ENCODE peak calls at places on chromosomes 5 and 9, in eight cellular contexts. D is heart left ventricle; Q is CD8-positive, alpha-beta memory T cell; X is colonic mucosa; G is mucosa of descending colon; J is epithelial cell of esophagus; P is psoas muscle; I is left ventricle myocardium inferior. E is an unnamed sample.

GRCh38 chr5:143572270-143572669 is 168.8 kb upstream of the NR3C1 start:
- DNase-seq in D (no peak), Q (no peak), X (no peak), G (no peak), J (no peak), P (no peak), I (no peak), E (no peak)

GRCh38 chr9:105385372-105385985 is 62.4 kb upstream of the FSD1L start:
- DNase-seq in D (no peak), Q (peak; percentile 40), X (no peak), G (no peak), J (no peak), P (peak; percentile 16), I (peak; percentile 20), E (no peak)

GRCh38 chr5:133539818-133540217 is 72.5 kb downstream of the FSTL4 start:
- DNase-seq in D (no peak), Q (no peak), X (no peak), G (no peak), J (no peak), P (no peak), I (no peak), E (no peak)

GRCh38 chr9:34072868-34073590 is 24.3 kb upstream of the UBAP2 start:
- DNase-seq in D (no peak), Q (no peak), X (peak; percentile 63), G (peak; percentile 33), J (peak; percentile 96), P (no peak), I (no peak), E (peak; percentile 90)

GRCh38 chr5:122942164-122942914 is 94.2 kb downstream of the PPIC start:
- DNase-seq in D (no peak), Q (no peak), X (no peak), G (no peak), J (peak; percentile 10), P (no peak), I (no peak), E (no peak)

GRCh38 chr5:68187268-68188055 is 28.1 kb upstream of the PIK3R1 start:
- DNase-seq in D (peak; percentile 70), Q (no peak), X (peak; percentile 47), G (no peak), J (no peak), P (peak; percentile 30), I (peak; percentile 23), E (peak; percentile 47)

GRCh38 chr5:78824826-78825225 is 160.3 kb downstream of the ARSB start:
- DNase-seq in D (no peak), Q (no peak), X (no peak), G (no peak), J (no peak), P (no peak), I (no peak), E (no peak)

GRCh38 chr5:72623936-72624335 is 116.7 kb upstream of the ZNF366 start:
- DNase-seq in D (no peak), Q (no peak), X (no peak), G (no peak), J (no peak), P (no peak), I (no peak), E (no peak)

GRCh38 chr9:120474579-120475243 is 105.3 kb downstream of the CDK5RAP2 start:
- DNase-seq in D (no peak), Q (no peak), X (no peak), G (no peak), J (peak; percentile 67), P (no peak), I (no peak), E (no peak)

GRCh38 chr5:78182838-78183237 is 111.7 kb downstream of the AP3B1 start:
- DNase-seq in D (no peak), Q (no peak), X (peak; percentile 34), G (peak; percentile 53), J (peak; percentile 72), P (no peak), I (no peak), E (peak; percentile 4)

GRCh38 chr9:131459056-131459455 is 43.7 kb upstream of the POMT1 start:
- DNase-seq in D (no peak), Q (no peak), X (no peak), G (no peak), J (no peak), P (no peak), I (no peak), E (no peak)

GRCh38 chr9:107284636-107285035 is 1.6 kb downstream of the RAD23B start:
- DNase-seq in D (no peak), Q (no peak), X (no peak), G (no peak), J (no peak), P (no peak), I (no peak), E (no peak)

GRCh38 chr5:57037355-57037754 is 85.4 kb upstream of the MIER3 start:
- DNase-seq in D (no peak), Q (no peak), X (no peak), G (no peak), J (no peak), P (no peak), I (no peak), E (no peak)

GRCh38 chr5:149651686-149652085 is 70.4 kb downstream of the ARHGEF37 start:
- DNase-seq in D (no peak), Q (no peak), X (no peak), G (no peak), J (no peak), P (no peak), I (no peak), E (no peak)

GRCh38 chr9:70218767-70219166 is 40.0 kb upstream of the SMC5 start:
- DNase-seq in D (no peak), Q (no peak), X (no peak), G (no peak), J (peak; percentile 27), P (no peak), I (no peak), E (no peak)

GRCh38 chr9:71748280-71748743 is 20.0 kb downstream of the CEMIP2 start:
- DNase-seq in D (no peak), Q (no peak), X (no peak), G (no peak), J (no peak), P (no peak), I (no peak), E (no peak)

GRCh38 chr5:135013445-135013844 is 20.6 kb downstream of the PITX1 start:
- DNase-seq in D (peak; percentile 21), Q (no peak), X (no peak), G (no peak), J (no peak), P (no peak), I (no peak), E (no peak)

GRCh38 chr9:127921592-127922120 is 4.8 kb upstream of the ST6GALNAC4 start:
- DNase-seq in D (peak; percentile 89), Q (peak; percentile 76), X (peak; percentile 82), G (peak; percentile 83), J (peak; percentile 51), P (peak; percentile 79), I (peak; percentile 70), E (peak; percentile 73)
- H3K4me3 ChIP-seq in D (no peak overlapping the region), Q (peak overlapping the region; percentile 17), X (peak overlapping the region; percentile 2), G (no peak overlapping the region), J (no peak overlapping the region), P (peak overlapping the region; percentile 52), I (peak overlapping the region; percentile 51), E (no peak overlapping the region)

GRCh38 chr9:136723989-136724388 is 11.6 kb downstream of the DIPK1B start:
- DNase-seq in D (no peak), Q (no peak), X (no peak), G (no peak), J (no peak), P (no peak), I (no peak), E (no peak)

GRCh38 chr9:136726118-136726517 is 13.7 kb downstream of the DIPK1B start:
- DNase-seq in D (no peak), Q (no peak), X (no peak), G (no peak), J (no peak), P (no peak), I (no peak), E (no peak)

GRCh38 chr9:136724772-136725171 is 12.4 kb downstream of the DIPK1B start:
- DNase-seq in D (no peak), Q (no peak), X (no peak), G (no peak), J (no peak), P (no peak), I (no peak), E (no peak)

GRCh38 chr9:136726631-136727191 is 14.3 kb downstream of the DIPK1B start:
- DNase-seq in D (no peak), Q (no peak), X (no peak), G (no peak), J (peak; percentile 43), P (no peak), I (no peak), E (peak; percentile 72)

GRCh38 chr9:136725612-136726011 is 13.2 kb downstream of the DIPK1B start:
- DNase-seq in D (no peak), Q (no peak), X (no peak), G (no peak), J (peak; percentile 92), P (no peak), I (no peak), E (peak; percentile 65)
- H3K4me3 ChIP-seq in D (peak overlapping the region; percentile 2), Q (peak overlapping the region; percentile 98), X (peak overlapping the region; percentile 90), G (no peak overlapping the region), J (peak overlapping the region; percentile 92), P (peak overlapping the region; percentile 86), I (peak overlapping the region; percentile 85), E (peak overlapping the region; percentile 19)

GRCh38 chr9:114394523-114395193 is 6.9 kb upstream of the AKNA start:
- DNase-seq in D (no peak), Q (peak; percentile 43), X (no peak), G (peak; percentile 60), J (no peak), P (no peak), I (no peak), E (no peak)

GRCh38 chr9:114397219-114397847 is 9.6 kb upstream of the AKNA start:
- DNase-seq in D (no peak), Q (no peak), X (no peak), G (no peak), J (no peak), P (no peak), I (no peak), E (peak; percentile 39)

GRCh38 chr9:114396558-114397218 is 8.9 kb upstream of the AKNA start:
- DNase-seq in D (no peak), Q (no peak), X (no peak), G (no peak), J (no peak), P (peak; percentile 50), I (no peak), E (peak; percentile 76)

GRCh38 chr9:114395768-114396167 is 8.0 kb upstream of the AKNA start:
- DNase-seq in D (no peak), Q (no peak), X (no peak), G (no peak), J (no peak), P (no peak), I (no peak), E (no peak)

DNA sequence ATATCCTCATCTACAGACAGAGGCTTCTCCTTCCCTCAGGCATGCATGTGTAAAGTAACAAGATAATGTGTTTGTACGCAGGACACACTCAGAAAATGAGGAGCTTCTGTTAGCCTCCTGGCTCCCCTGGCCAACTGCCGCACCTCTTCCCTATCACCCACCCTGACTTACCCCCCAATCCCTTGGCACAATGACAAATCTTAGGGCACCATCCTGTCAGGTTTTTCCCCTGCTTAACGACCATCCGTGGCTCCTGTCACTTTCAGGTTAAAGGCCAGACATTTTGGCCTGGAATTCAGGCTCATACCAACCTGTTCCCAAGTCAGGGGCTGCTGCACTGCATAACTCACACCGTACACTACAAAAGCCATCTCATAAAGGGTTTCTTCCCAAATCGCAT is 7.4 kb upstream of the AKNA start:
- DNase-seq in D (no peak), Q (no peak), X (no peak), G (no peak), J (no peak), P (no peak), I (no peak), E (no peak)
- H3K4me3 ChIP-seq in D (no peak overlapping the region), Q (no peak overlapping the region), X (no peak overlapping the region), G (no peak overlapping the region), J (no peak overlapping the region), P (no peak overlapping the region), I (no peak overlapping the region), E (no peak overlapping the region)

GRCh38 chr9:96604005-96604320 is 15.7 kb downstream of the CDC14B start:
- DNase-seq in D (no peak), Q (no peak), X (no peak), G (no peak), J (no peak), P (peak; percentile 50), I (no peak), E (no peak)
- H3K4me3 ChIP-seq in D (no peak overlapping the region), Q (no peak overlapping the region), X (no peak overlapping the region), G (no peak overlapping the region), J (no peak overlapping the region), P (peak overlapping the region; percentile 31), I (peak overlapping the region; percentile 33), E (no peak overlapping the region)